ENCODE peak calls at places on chromosomes 5 and 9, in five cellular contexts. E is colonic mucosa; P is CD4-positive, alpha-beta T cell; G is neural progenitor cell; Z is cardiac muscle cell. O is an unnamed sample.

GRCh38 chr5:37567566-37567965 is 188.4 kb downstream of the WDR70 start:
- DNase-seq in E (no peak), P (no peak), G (no peak), Z (no peak), O (no peak)

GRCh38 chr5:15694694-15695093 is 194.7 kb downstream of the FBXL7 start:
- DNase-seq in E (no peak), P (no peak), G (no peak), Z (no peak), O (no peak)

GRCh38 chr9:36037580-36038169 is 962 bp downstream of the RECK start:
- DNase-seq in E (no peak), P (no peak), G (no peak), Z (no peak), O (no peak)

GRCh38 chr9:27181381-27181780 is 72.4 kb downstream of the TEK start:
- DNase-seq in E (no peak), P (no peak), G (no peak), Z (no peak), O (no peak)

GRCh38 chr5:112121268-112121667 is 297.8 kb downstream of the EPB41L4A start:
- DNase-seq in E (no peak), P (no peak), G (no peak), Z (no peak), O (no peak)

GRCh38 chr9:34759432-34760134 is 49.6 kb upstream of the CCL21 start:
- DNase-seq in E (no peak), P (no peak), G (no peak), Z (peak), O (no peak)

GRCh38 chr9:5851445-5851844 is 18.5 kb upstream of the ERMP1 start:
- DNase-seq in E (peak), P (no peak), G (no peak), Z (no peak), O (no peak)

GRCh38 chr5:10856646-10857332 is 95.8 kb upstream of the DAP start:
- DNase-seq in E (no peak), P (peak), G (peak), Z (peak), O (no peak)

GRCh38 chr5:150309101-150309897 is 6.6 kb upstream of the ARSI start:
- DNase-seq in E (no peak), P (no peak), G (peak), Z (no peak), O (no peak)

GRCh38 chr9:520315-520714 is 305.6 kb downstream of the DOCK8 start:
- DNase-seq in E (no peak), P (no peak), G (no peak), Z (no peak), O (no peak)

GRCh38 chr5:120405923-120406322 is 58.2 kb upstream of the PRR16 start:
- DNase-seq in E (no peak), P (no peak), G (no peak), Z (no peak), O (no peak)

GRCh38 chr5:68661237-68661636 is 432.6 kb upstream of the SLC30A5 start:
- DNase-seq in E (peak), P (no peak), G (peak), Z (no peak), O (no peak)

GRCh38 chr5:65758546-65759144 is 36.6 kb downstream of the NLN start:
- DNase-seq in E (no peak), P (no peak), G (no peak), Z (no peak), O (no peak)

GRCh38 chr9:755454-756381 is 85.8 kb upstream of the DMRT1 start:
- DNase-seq in E (no peak), P (no peak), G (no peak), Z (no peak), O (no peak)

GRCh38 chr5:7789567-7789966 is 61.4 kb downstream of the CFAP90 start:
- DNase-seq in E (no peak), P (no peak), G (no peak), Z (no peak), O (no peak)

GRCh38 chr9:114775981-114776380 is 29.9 kb downstream of the TNFSF15 start:
- DNase-seq in E (no peak), P (no peak), G (no peak), Z (no peak), O (no peak)

GRCh38 chr5:33601881-33602280 is 161.1 kb downstream of the TARS1 start:
- DNase-seq in E (no peak), P (no peak), G (peak), Z (peak), O (no peak)

GRCh38 chr9:111153973-111154590 is 115.8 kb upstream of the LPAR1 start:
- DNase-seq in E (no peak), P (no peak), G (no peak), Z (no peak), O (no peak)

GRCh38 chr5:53211799-53212198 is 102.2 kb upstream of the MOCS2 start:
- DNase-seq in E (no peak), P (no peak), G (no peak), Z (no peak), O (no peak)

DNA sequence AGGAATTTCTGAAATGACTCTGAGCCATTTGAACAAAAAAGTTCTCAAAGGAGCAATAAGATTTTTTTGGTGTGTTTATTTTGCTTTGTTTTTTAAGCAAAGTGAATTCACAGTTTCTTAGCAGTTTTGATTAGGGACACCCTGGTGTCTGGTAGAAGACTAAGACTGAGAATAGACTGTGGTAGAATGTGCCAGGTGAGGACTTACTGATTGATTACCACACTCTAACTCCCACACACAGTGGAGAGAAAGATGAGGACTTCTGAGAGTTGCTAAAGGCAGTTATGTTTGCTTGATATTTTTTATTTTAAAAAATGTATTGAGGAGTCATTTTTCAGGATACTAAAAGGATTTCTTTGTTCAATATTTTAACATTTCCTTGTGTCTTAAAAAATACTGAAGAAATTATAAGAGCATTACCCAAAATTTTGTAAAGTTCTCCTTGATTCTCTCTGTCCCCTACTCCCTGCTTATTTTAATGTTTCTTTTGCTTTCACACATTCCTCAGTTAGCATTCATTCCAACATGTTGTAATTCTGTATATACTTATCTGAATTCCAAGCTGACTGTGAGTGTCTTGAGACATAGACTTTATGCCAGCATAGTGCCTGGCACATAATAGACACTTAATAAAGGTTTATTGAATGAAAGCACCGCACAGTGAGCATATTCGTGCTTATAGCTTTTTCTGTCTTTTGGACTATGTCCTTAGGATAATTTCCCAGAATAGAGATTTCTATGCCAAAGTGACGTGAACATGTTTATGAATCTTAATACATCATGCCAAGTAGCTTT is 174.9 kb downstream of the CD180 start:
- DNase-seq in E (no peak), P (no peak), G (no peak), Z (no peak), O (no peak)
- H3K27ac ChIP-seq in E (no peak), P (no peak), G (no peak), Z (no peak), O (peak)

GRCh38 chr5:119301947-119302346 is 53.9 kb upstream of the TNFAIP8 start:
- DNase-seq in E (no peak), P (no peak), G (no peak), Z (no peak), O (no peak)
- H3K27ac ChIP-seq in E (no peak), P (peak), G (no peak), Z (no peak), O (no peak)

GRCh38 chr5:38601133-38601842 is 44.8 kb upstream of the LIFR start:
- DNase-seq in E (no peak), P (no peak), G (no peak), Z (no peak), O (no peak)

GRCh38 chr5:38598994-38599611 is 42.7 kb upstream of the LIFR start:
- DNase-seq in E (no peak), P (no peak), G (no peak), Z (no peak), O (no peak)

GRCh38 chr5:38596997-38597396 is 40.6 kb upstream of the LIFR start:
- DNase-seq in E (no peak), P (no peak), G (peak), Z (no peak), O (no peak)

GRCh38 chr5:38600334-38601045 is 44.0 kb upstream of the LIFR start:
- DNase-seq in E (no peak), P (no peak), G (no peak), Z (no peak), O (no peak)

DNA sequence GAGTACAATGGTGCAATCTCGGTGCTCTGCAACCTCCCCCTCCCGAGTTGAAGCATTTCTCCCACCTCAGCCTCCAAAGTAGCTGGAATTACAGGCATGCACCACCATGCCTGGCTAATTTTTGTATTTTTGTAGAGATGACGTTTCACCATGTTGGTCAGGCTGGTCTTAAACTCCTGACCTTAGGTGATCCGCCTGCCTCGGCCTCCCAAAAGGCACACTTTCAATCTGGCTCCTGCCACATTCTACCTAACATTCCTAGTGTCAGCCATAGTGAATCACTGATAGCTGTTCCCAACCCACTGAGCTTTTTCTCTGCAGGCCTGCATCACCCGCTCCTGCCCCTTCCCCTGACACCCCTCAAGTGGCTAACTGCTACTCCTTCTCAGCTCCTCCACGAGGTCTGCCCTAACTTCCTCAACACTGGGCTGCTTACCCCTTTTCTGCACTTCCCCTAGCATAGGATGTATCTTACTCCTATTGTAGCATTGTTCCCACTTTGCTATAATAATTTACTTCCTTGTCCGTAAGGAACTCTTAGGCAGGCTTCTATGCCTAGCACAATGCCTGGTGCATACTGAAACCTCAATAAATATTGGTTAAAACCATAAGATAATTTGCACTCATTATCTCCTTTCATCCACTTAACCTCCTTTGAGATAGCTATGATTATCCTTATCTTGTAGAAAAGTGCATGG is 42.0 kb upstream of the LIFR start:
- DNase-seq in E (no peak), P (no peak), G (no peak), Z (no peak), O (no peak)
- H3K27ac ChIP-seq in E (no peak), P (no peak), G (no peak), Z (peak), O (no peak)

GRCh38 chr9:136643596-136644342 is 18.9 kb upstream of the EGFL7 start:
- DNase-seq in E (no peak), P (no peak), G (peak), Z (no peak), O (no peak)

GRCh38 chr9:136645903-136646754 is 16.6 kb upstream of the EGFL7 start:
- DNase-seq in E (no peak), P (no peak), G (peak), Z (no peak), O (no peak)

GRCh38 chr9:136644343-136644592 is 18.4 kb upstream of the EGFL7 start:
- DNase-seq in E (peak), P (no peak), G (no peak), Z (no peak), O (peak)

GRCh38 chr9:136645343-136645902 is 17.3 kb upstream of the EGFL7 start:
- DNase-seq in E (no peak), P (no peak), G (no peak), Z (no peak), O (no peak)

GRCh38 chr9:136644593-136645342 is 17.9 kb upstream of the EGFL7 start:
- DNase-seq in E (peak), P (peak), G (peak), Z (peak), O (no peak)
- H3K27ac ChIP-seq in E (peak), P (no peak), G (no peak), Z (no peak), O (peak)

DNA sequence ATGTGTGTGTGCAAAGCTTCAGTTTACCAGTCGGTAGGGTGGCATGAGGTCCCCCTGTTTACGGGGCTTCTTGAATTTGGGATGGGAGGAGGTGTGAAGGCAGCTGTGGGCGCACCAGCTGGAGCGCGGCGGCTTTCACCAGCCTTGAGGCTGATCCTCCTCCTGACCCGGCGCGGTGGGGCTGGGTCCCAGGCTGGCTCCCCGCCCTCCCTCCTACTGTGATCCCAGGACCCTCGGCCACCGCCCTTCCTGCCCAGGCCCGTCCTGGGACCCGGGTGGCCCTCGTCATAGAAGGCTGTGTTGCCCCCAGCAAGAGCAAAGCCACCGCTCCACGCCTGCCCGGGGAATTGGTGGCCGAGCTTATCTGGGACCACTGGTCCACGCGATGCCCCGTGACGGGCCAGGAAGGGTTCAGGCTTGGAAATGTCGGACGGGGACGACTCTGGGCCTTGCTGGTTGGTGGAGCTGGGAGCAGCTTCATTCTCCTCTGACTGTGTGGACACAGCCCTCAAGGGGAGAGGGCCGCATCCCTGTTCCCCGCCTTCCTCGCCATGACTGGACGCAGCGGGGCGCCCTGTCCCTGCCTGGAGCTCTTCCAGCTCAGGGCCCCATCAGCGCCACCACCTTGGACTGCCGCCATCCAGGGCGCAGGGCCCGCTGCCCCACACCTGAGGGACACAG is 271.1 kb upstream of the IRX1 start:
- DNase-seq in E (no peak), P (no peak), G (peak), Z (peak), O (no peak)
- H3K27ac ChIP-seq in E (no peak), P (no peak), G (no peak), Z (peak), O (no peak)

DNA sequence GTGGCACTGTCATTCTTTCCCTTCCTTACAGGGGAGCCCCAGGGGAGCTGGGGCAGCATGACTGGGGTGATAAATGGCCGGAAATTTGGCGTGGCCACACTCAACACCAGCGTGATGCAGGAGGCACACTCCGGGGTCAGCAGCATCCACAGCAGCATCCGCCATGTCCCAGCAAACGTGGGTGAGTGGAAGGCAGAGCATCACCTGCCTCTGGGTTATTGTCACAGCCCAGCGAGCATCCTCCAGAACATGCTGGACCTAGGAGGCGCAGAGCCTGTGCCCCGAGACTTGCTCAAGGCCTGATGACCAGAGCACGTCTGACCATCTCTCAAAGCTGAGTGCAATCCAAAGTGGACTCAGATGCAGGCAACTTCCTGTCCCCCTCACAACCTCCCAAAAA is 22.2 kb upstream of the ASS1 start:
- DNase-seq in E (no peak), P (no peak), G (no peak), Z (no peak), O (no peak)
- H3K27ac ChIP-seq in E (no peak), P (no peak), G (no peak), Z (no peak), O (no peak)

GRCh38 chr9:81597749-81598497 is 91.4 kb downstream of the TLE1 start:
- DNase-seq in E (no peak), P (no peak), G (no peak), Z (no peak), O (no peak)
- H3K27ac ChIP-seq in E (no peak), P (no peak), G (peak), Z (no peak), O (peak)

O was measured in esophagus squamous epithelium.